ENCODE peak calls at places on chromosomes 11 and 22, in five cellular contexts. V, S, K, O and T are unnamed samples.

GRCh38 chr11:73236879-73237278 is 18.8 kb downstream of the P2RY2 start:
- DNase-seq in V (peak; percentile 39), S (no peak), K (no peak), O (peak; percentile 58), T (no peak)

GRCh38 chr11:2693851-2694261 is 5.9 kb downstream of the KCNQ1OT1 start:
- DNase-seq in V (no peak), S (no peak), K (no peak), O (no peak), T (no peak)

GRCh38 chr11:44927174-44927661 is 23.5 kb downstream of the TP53I11 start:
- DNase-seq in V (peak; percentile 81), S (peak; percentile 52), K (peak; percentile 73), O (peak; percentile 86), T (peak; percentile 46)

GRCh38 chr22:37089451-37089850 is 20.1 kb downstream of the TMPRSS6 start:
- DNase-seq in V (no peak), S (no peak), K (no peak), O (no peak), T (no peak)

GRCh38 chr11:75445315-75445953 is 12.4 kb upstream of the KLHL35 start:
- DNase-seq in V (peak; percentile 57), S (peak; percentile 64), K (peak; percentile 82), O (peak; percentile 74), T (peak; percentile 93)

GRCh38 chr11:77252555-77253270 is 48.8 kb downstream of the GDPD4 start:
- DNase-seq in V (no peak), S (no peak), K (no peak), O (no peak), T (no peak)

GRCh38 chr11:32405592-32405991 is 29.7 kb downstream of the WT1 start:
- DNase-seq in V (no peak), S (no peak), K (no peak), O (no peak), T (no peak)

GRCh38 chr11:43810929-43811596 is 69.6 kb upstream of the ALKBH3 start:
- DNase-seq in V (peak; percentile 53), S (no peak), K (no peak), O (peak; percentile 7), T (no peak)

GRCh38 chr22:16824718-16825687 is at the start of gene XKR3:
- DNase-seq in V (no peak), S (no peak), K (no peak), O (no peak), T (no peak)

GRCh38 chr11:35245786-35246185 is 106.8 kb downstream of the CD44 start:
- DNase-seq in V (no peak), S (no peak), K (no peak), O (no peak), T (no peak)

GRCh38 chr11:74681686-74682651 is 49.3 kb downstream of the CHRDL2 start:
- DNase-seq in V (no peak), S (no peak), K (peak; percentile 63), O (no peak), T (no peak)

GRCh38 chr11:94773842-94774241 is 5.7 kb downstream of the AMOTL1 start:
- DNase-seq in V (no peak), S (no peak), K (no peak), O (no peak), T (no peak)

GRCh38 chr11:111355101-111355500 is 24.0 kb downstream of the POU2AF1 start:
- DNase-seq in V (no peak), S (no peak), K (no peak), O (no peak), T (no peak)

GRCh38 chr11:88597387-88597786 is 259.9 kb upstream of the CTSC start:
- DNase-seq in V (no peak), S (no peak), K (no peak), O (no peak), T (no peak)

GRCh38 chr11:19800162-19800561 is 87.5 kb downstream of the NAV2 start:
- DNase-seq in V (peak; percentile 34), S (no peak), K (no peak), O (no peak), T (no peak)
- TF ChIP-seq CTCF in V (peak; percentile 37), S (no peak), K (no peak), O (peak; percentile 47), T (no peak)

GRCh38 chr11:118660646-118661424 is 18.6 kb downstream of the TREH start:
- DNase-seq in V (no peak), S (no peak), K (peak; percentile 56), O (no peak), T (no peak)

GRCh38 chr11:118663929-118664328 is 15.5 kb downstream of the TREH start:
- DNase-seq in V (no peak), S (no peak), K (no peak), O (no peak), T (no peak)

GRCh38 chr11:118663381-118663780 is 16.1 kb downstream of the TREH start:
- DNase-seq in V (no peak), S (no peak), K (peak; percentile 54), O (no peak), T (no peak)

GRCh38 chr11:118661425-118662301 is 17.8 kb downstream of the TREH start:
- DNase-seq in V (no peak), S (no peak), K (peak; percentile 63), O (no peak), T (no peak)

DNA sequence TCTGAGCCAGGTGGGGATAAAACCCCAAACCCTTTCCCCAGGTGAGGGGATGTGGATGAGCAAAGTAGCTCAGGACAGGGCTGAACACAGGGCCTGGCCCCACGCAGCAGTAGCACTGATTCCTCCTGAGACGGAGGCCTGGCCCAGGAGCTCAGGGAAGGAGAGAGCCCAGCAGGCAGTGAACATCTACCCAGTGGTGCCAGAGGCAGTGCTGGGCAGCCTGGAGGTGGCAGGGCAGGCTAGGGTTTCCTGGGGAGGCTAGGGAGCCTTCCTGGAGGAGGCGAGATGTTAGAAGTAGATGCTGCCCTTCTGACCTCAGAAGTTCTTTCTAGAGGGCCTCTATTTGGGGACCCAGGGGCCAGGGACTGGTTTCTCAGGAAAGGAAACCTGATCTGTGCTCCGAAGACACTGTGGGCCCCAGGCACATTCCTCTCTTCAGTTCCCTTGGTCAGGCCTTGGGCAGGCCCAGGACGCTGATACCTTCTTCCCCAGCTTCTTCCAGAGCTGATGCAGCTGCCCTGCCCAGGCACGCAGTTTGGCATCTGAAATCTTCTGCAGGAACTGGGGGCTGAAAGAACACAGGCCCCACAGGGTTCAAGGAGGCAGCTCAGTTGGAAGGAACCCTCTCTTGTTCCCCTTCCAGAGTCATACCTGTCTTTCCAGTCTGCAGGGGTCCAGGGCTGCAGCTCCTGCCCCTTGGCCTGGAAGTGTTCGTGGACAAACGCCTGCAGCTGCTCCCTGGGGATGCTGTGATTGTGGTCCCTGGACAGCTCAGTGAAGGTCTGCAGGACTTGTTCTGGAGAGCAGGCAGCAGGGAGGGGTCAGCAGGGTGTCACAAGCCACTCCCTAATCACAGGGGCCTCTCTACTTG is 16.8 kb downstream of the TREH start:
- DNase-seq in V (no peak), S (no peak), K (peak; percentile 59), O (no peak), T (no peak)
- TF ChIP-seq CTCF in V (no peak), S (no peak), K (no peak), O (no peak), T (no peak)

GRCh38 chr11:64241430-64242153 is 697 bp downstream of the FKBP2 start:
- DNase-seq in V (peak; percentile 100), S (peak; percentile 100), K (peak; percentile 100), O (peak; percentile 99), T (peak; percentile 94)
- TF ChIP-seq CTCF in V (no peak), S (no peak), K (peak; percentile 29), O (no peak), T (no peak)

GRCh38 chr22:38201718-38202436 is at the start of gene MAFF:
- DNase-seq in V (peak; percentile 99), S (peak; percentile 79), K (peak; percentile 99), O (peak; percentile 96), T (peak; percentile 91)

GRCh38 chr22:38203855-38204497 is 2.2 kb downstream of the MAFF start:
- DNase-seq in V (no peak), S (no peak), K (no peak), O (no peak), T (no peak)

GRCh38 chr22:38201371-38201717 is 450 bp upstream of the MAFF start:
- DNase-seq in V (no peak), S (no peak), K (no peak), O (no peak), T (no peak)

GRCh38 chr22:38203090-38203810 is 1.5 kb downstream of the MAFF start:
- DNase-seq in V (no peak), S (peak; percentile 36), K (no peak), O (peak; percentile 39), T (no peak)

GRCh38 chr22:38202437-38203089 is 769 bp downstream of the MAFF start:
- DNase-seq in V (peak; percentile 96), S (peak; percentile 47), K (peak; percentile 96), O (peak; percentile 78), T (peak; percentile 76)
- TF ChIP-seq CTCF in V (no peak), S (no peak), K (peak; percentile 49), O (no peak), T (no peak)